ENCODE peak calls at places on chromosome 20, in six cellular contexts. X, F, S, J, I and Y are unnamed samples.

GRCh38 chr20:64119301-64119680 is 11.9 kb upstream of the NPBWR2 start:
- DNase-seq in I (peak; percentile 12), S (no peak), J (no peak), X (no peak), F (no peak), Y (no peak)

GRCh38 chr20:24451992-24452391 is 17.4 kb upstream of the SYNDIG1 start:
- DNase-seq in X (no peak), J (no peak), F (no peak), I (no peak), S (no peak), Y (no peak)

GRCh38 chr20:2400290-2400689 is 19.6 kb downstream of the TGM6 start:
- DNase-seq in I (no peak), J (no peak), S (no peak), F (no peak), X (no peak), Y (no peak)

GRCh38 chr20:63856111-63856511 is 5.2 kb upstream of the ABHD16B start:
- DNase-seq in J (no peak), F (no peak), S (no peak), X (peak; percentile 72), I (no peak), Y (no peak)

GRCh38 chr20:50992733-50993457 is 30.0 kb downstream of the KCNG1 start:
- DNase-seq in F (peak; percentile 76), S (no peak), J (peak; percentile 70), I (peak; percentile 57), X (no peak), Y (peak; percentile 85)

GRCh38 chr20:1900321-1900791 is 5.1 kb downstream of the SIRPA start:
- DNase-seq in J (peak; percentile 66), X (no peak), S (peak; percentile 25), F (peak; percentile 76), I (peak; percentile 52), Y (peak; percentile 84)

GRCh38 chr20:39935921-39936320 is 753.1 kb downstream of the MAFB start:
- DNase-seq in I (no peak), F (no peak), X (no peak), S (no peak), J (peak; percentile 21), Y (no peak)

GRCh38 chr20:3340443-3340842 is 67.0 kb downstream of the DNAAF9 start:
- DNase-seq in X (peak; percentile 81), I (no peak), J (no peak), F (peak; percentile 11), S (peak; percentile 37), Y (no peak)

GRCh38 chr20:7853493-7853892 is 86.8 kb downstream of the HAO1 start:
- DNase-seq in I (no peak), J (peak; percentile 69), S (no peak), X (no peak), F (no peak), Y (no peak)

GRCh38 chr20:63015665-63016361 is 9.0 kb upstream of the BHLHE23 start:
- DNase-seq in F (no peak), S (no peak), I (peak; percentile 37), J (no peak), X (peak; percentile 51), Y (no peak)

GRCh38 chr20:10469599-10469998 is 34.5 kb downstream of the SLX4IP start:
- DNase-seq in I (no peak), J (peak; percentile 77), S (peak; percentile 22), X (no peak), F (peak; percentile 92), Y (peak; percentile 78)

GRCh38 chr20:56797023-56797422 is 167.9 kb downstream of the TFAP2C start:
- DNase-seq in I (no peak), J (no peak), S (no peak), X (no peak), F (no peak), Y (no peak)

GRCh38 chr20:15491564-15491963 is 1081.7 kb downstream of the KIF16B start:
- DNase-seq in J (peak; percentile 19), X (no peak), S (no peak), I (no peak), F (no peak), Y (peak; percentile 30)

GRCh38 chr20:2519115-2519815 is 10.6 kb upstream of the ZNF343 start:
- DNase-seq in I (no peak), S (no peak), J (no peak), F (peak; percentile 83), X (no peak), Y (no peak)

GRCh38 chr20:48310312-48310711 is 517.5 kb downstream of the PREX1 start:
- DNase-seq in S (no peak), I (no peak), F (no peak), J (no peak), X (no peak), Y (no peak)

GRCh38 chr20:327041-327945 is 1.9 kb downstream of the SOX12 start:
- DNase-seq in I (peak; percentile 88), S (peak; percentile 73), F (peak; percentile 93), J (peak; percentile 64), X (peak; percentile 92), Y (peak; percentile 98)

GRCh38 chr20:45019764-45020126 is 53.4 kb downstream of the STK4 start:
- DNase-seq in I (no peak), S (no peak), F (no peak), X (no peak), J (no peak), Y (no peak)

GRCh38 chr20:4151991-4152695 is 136.8 kb upstream of the RNF24 start:
- DNase-seq in J (no peak), S (no peak), X (peak; percentile 67), F (no peak), I (no peak), Y (no peak)

GRCh38 chr20:41423026-41423425 is 56.4 kb upstream of the EMILIN3 start:
- DNase-seq in X (no peak), J (no peak), S (no peak), F (peak; percentile 76), I (no peak), Y (no peak)

GRCh38 chr20:32544893-32545840 is 40.0 kb downstream of the NOL4L start:
- DNase-seq in J (no peak), S (no peak), X (no peak), I (no peak), F (no peak), Y (no peak)

GRCh38 chr20:1423625-1424106 is 30.8 kb upstream of the FKBP1A start:
- DNase-seq in X (no peak), J (peak; percentile 86), F (peak; percentile 79), S (no peak), I (no peak), Y (peak; percentile 89)

GRCh38 chr20:63316502-63316921 is 23.5 kb downstream of the COL20A1 start:
- DNase-seq in F (no peak), J (no peak), X (peak; percentile 72), S (no peak), I (no peak), Y (no peak)

GRCh38 chr20:22617160-22617559 is 32.8 kb upstream of the FOXA2 start:
- DNase-seq in F (no peak), J (peak; percentile 96), S (no peak), I (no peak), X (no peak), Y (no peak)

GRCh38 chr20:18032977-18033892 is 24.5 kb downstream of the OVOL2 start:
- DNase-seq in F (no peak), X (no peak), J (no peak), I (no peak), S (no peak), Y (peak; percentile 90)

GRCh38 chr20:56451056-56451765 is 17.2 kb upstream of the RTF2 start:
- DNase-seq in X (no peak), F (no peak), I (no peak), J (peak; percentile 5), S (no peak), Y (no peak)

GRCh38 chr20:45951474-45951873 is 17.0 kb downstream of the PCIF1 start:
- DNase-seq in X (no peak), S (no peak), J (no peak), F (no peak), I (no peak), Y (no peak)